ENCODE peak calls at places on chromosomes 6 and 20, in eight cellular contexts. K is stromal cell of bone marrow; B is activated T-helper 1 cell treated with anti-CD3 and anti-CD28 coated beads, Interleukin-12 subunit alpha, Interleukin-12 subunit beta, Interleukin-2, Interleukin-4 antibody, amounts not matched to agents 30 ng/mL and 10 ng/mL and 1 ng/mL, durations not matched to agents 14 hours and 24 hours and 36 hours; H is GM20000; A is activated effector memory CD4-positive, alpha-beta T cell treated with Interleukin-2 at 50 U/mL for 16 hours; M is breast epithelium; I is T-cell; E is stimulated activated CD8-positive, alpha-beta memory T cell treated with anti-CD3 and anti-CD28 coated beads, Interleukin-7, amount 100 ng/mL, for 1 hour. W is an unnamed sample.

GRCh38 chr6:4370066-4370465 is 234.7 kb upstream of the ECI2 start:
- DNase-seq in K (peak; percentile 90), B (no peak), H (no peak), A (no peak), M (no peak), I (no peak), E (no peak), W (peak; percentile 89)

GRCh38 chr6:6505111-6505510 is 83.4 kb upstream of the LY86 start:
- DNase-seq in K (no peak), B (no peak), H (no peak), A (no peak), M (no peak), I (no peak), E (no peak), W (no peak)

GRCh38 chr6:43276180-43277082 is 21.6 kb upstream of the SLC22A7 start:
- DNase-seq in K (no peak), B (peak; percentile 8), H (peak; percentile 66), A (peak; percentile 42), M (no peak), I (peak; percentile 30), E (no peak), W (no peak)

GRCh38 chr6:139550361-139550760 is 175.9 kb upstream of the CITED2 start:
- DNase-seq in K (no peak), B (no peak), H (no peak), A (no peak), M (no peak), I (no peak), E (no peak), W (no peak)

GRCh38 chr20:46933150-46933549 is 38.5 kb downstream of the EYA2 start:
- DNase-seq in K (no peak), B (no peak), H (no peak), A (no peak), M (no peak), I (no peak), E (no peak), W (no peak)

GRCh38 chr6:28982476-28983266 is 22.4 kb downstream of the ZNF311 start:
- DNase-seq in K (no peak), B (no peak), H (no peak), A (no peak), M (no peak), I (no peak), E (no peak), W (peak; percentile 71)

GRCh38 chr6:74879234-74879633 is 326.6 kb downstream of the COL12A1 start:
- DNase-seq in K (peak; percentile 74), B (no peak), H (no peak), A (no peak), M (no peak), I (no peak), E (no peak), W (peak; percentile 61)

GRCh38 chr6:157089258-157089657 is 234.1 kb downstream of the TMEM242 start:
- DNase-seq in K (peak; percentile 43), B (no peak), H (no peak), A (no peak), M (no peak), I (no peak), E (no peak), W (peak; percentile 82)

GRCh38 chr6:45472383-45472782 is 94.6 kb upstream of the SUPT3H start:
- DNase-seq in K (peak; percentile 53), B (no peak), H (no peak), A (no peak), M (no peak), I (no peak), E (no peak), W (peak; percentile 64)

GRCh38 chr20:31548823-31549512 is 34.7 kb downstream of the HM13 start:
- DNase-seq in K (no peak), B (no peak), H (no peak), A (no peak), M (no peak), I (no peak), E (no peak), W (no peak)

GRCh38 chr6:170086639-170087420 is 204.0 kb downstream of the DLL1 start:
- DNase-seq in K (no peak), B (no peak), H (no peak), A (no peak), M (peak; percentile 44), I (no peak), E (no peak), W (no peak)

GRCh38 chr6:95519228-95520037 is 57.9 kb upstream of the MANEA start:
- DNase-seq in K (no peak), B (no peak), H (no peak), A (no peak), M (no peak), I (no peak), E (no peak), W (no peak)

GRCh38 chr20:38001981-38002380 is 31.3 kb downstream of the TTI1 start:
- DNase-seq in K (no peak), B (no peak), H (no peak), A (no peak), M (no peak), I (no peak), E (no peak), W (peak; percentile 65)

GRCh38 chr6:158474961-158475343 is 84.9 kb upstream of the TMEM181 start:
- DNase-seq in K (no peak), B (no peak), H (no peak), A (no peak), M (no peak), I (no peak), E (no peak), W (peak; percentile 18)

GRCh38 chr6:127951172-127951995 is 50.5 kb upstream of the THEMIS start:
- DNase-seq in K (no peak), B (no peak), H (peak; percentile 9), A (no peak), M (no peak), I (no peak), E (no peak), W (no peak)

GRCh38 chr20:48615871-48616270 is 211.9 kb downstream of the PREX1 start:
- DNase-seq in K (no peak), B (no peak), H (no peak), A (no peak), M (peak; percentile 19), I (no peak), E (no peak), W (no peak)

GRCh38 chr20:13852321-13852720 is 67.5 kb downstream of the NDUFAF5 start:
- DNase-seq in K (no peak), B (no peak), H (no peak), A (no peak), M (no peak), I (no peak), E (no peak), W (no peak)

GRCh38 chr6:106608080-106608668 is 21.1 kb downstream of the RTN4IP1 start:
- DNase-seq in K (no peak), B (no peak), H (peak; percentile 45), A (no peak), M (no peak), I (no peak), E (no peak), W (peak; percentile 56)

GRCh38 chr6:5471044-5471443 is 209.7 kb downstream of the FARS2 start:
- DNase-seq in K (peak; percentile 33), B (peak; percentile 18), H (peak; percentile 71), A (peak; percentile 30), M (no peak), I (peak; percentile 51), E (peak; percentile 37), W (peak; percentile 73)

GRCh38 chr6:77424761-77425160 is 38.5 kb downstream of the HTR1B start:
- DNase-seq in K (no peak), B (no peak), H (no peak), A (no peak), M (no peak), I (no peak), E (no peak), W (no peak)

GRCh38 chr20:957544-957943 is 41.4 kb upstream of the ANGPT4 start:
- DNase-seq in K (no peak), B (no peak), H (no peak), A (no peak), M (no peak), I (no peak), E (no peak), W (peak; percentile 5)

GRCh38 chr20:63929071-63929470 is 27.1 kb downstream of the UCKL1 start:
- DNase-seq in K (no peak), B (no peak), H (no peak), A (no peak), M (no peak), I (no peak), E (no peak), W (no peak)

GRCh38 chr6:40472354-40472753 is 114.8 kb downstream of the LRFN2 start:
- DNase-seq in K (no peak), B (no peak), H (no peak), A (no peak), M (no peak), I (no peak), E (no peak), W (no peak)

GRCh38 chr6:32830936-32831335 is 7.6 kb downstream of the TAP2 start:
- DNase-seq in K (no peak), B (no peak), H (no peak), A (no peak), M (no peak), I (no peak), E (no peak), W (no peak)

GRCh38 chr6:85997206-85997605 is 354.5 kb upstream of the SYNCRIP start:
- DNase-seq in K (no peak), B (no peak), H (no peak), A (no peak), M (no peak), I (no peak), E (no peak), W (no peak)

GRCh38 chr6:33147807-33148666 is 44.2 kb downstream of the COL11A2 start:
- DNase-seq in K (peak; percentile 46), B (no peak), H (no peak), A (no peak), M (no peak), I (no peak), E (no peak), W (peak; percentile 18)

GRCh38 chr6:113630365-113630737 is 226.8 kb upstream of the MARCKS start:
- DNase-seq in K (no peak), B (no peak), H (no peak), A (no peak), M (no peak), I (no peak), E (no peak), W (peak; percentile 54)

GRCh38 chr6:17169291-17169690 is 67.4 kb downstream of the STMND1 start:
- DNase-seq in K (peak; percentile 67), B (no peak), H (no peak), A (no peak), M (no peak), I (no peak), E (no peak), W (peak; percentile 43)

GRCh38 chr6:163132050-163132750 is 282.3 kb upstream of the QKI start:
- DNase-seq in K (no peak), B (no peak), H (no peak), A (no peak), M (no peak), I (no peak), E (no peak), W (peak; percentile 63)

GRCh38 chr6:130453230-130453629 is 87.4 kb downstream of the TMEM200A start:
- DNase-seq in K (no peak), B (no peak), H (no peak), A (no peak), M (no peak), I (no peak), E (no peak), W (peak; percentile 90)

GRCh38 chr6:87200469-87201174 is 45.3 kb downstream of the ZNF292 start:
- DNase-seq in K (no peak), B (no peak), H (no peak), A (no peak), M (no peak), I (no peak), E (no peak), W (peak; percentile 25)

GRCh38 chr20:5504061-5504739 is 187.4 kb upstream of the PROKR2 start:
- DNase-seq in K (peak; percentile 28), B (no peak), H (peak; percentile 71), A (no peak), M (peak; percentile 59), I (no peak), E (no peak), W (peak; percentile 10)

GRCh38 chr20:1302578-1303541 is 26.1 kb downstream of the SDCBP2 start:
- DNase-seq in K (peak; percentile 74), B (no peak), H (no peak), A (no peak), M (no peak), I (no peak), E (no peak), W (peak; percentile 22)

GRCh38 chr20:7980332-7981046 is 39.1 kb downstream of the TMX4 start:
- DNase-seq in K (peak; percentile 27), B (no peak), H (peak; percentile 32), A (no peak), M (no peak), I (no peak), E (no peak), W (peak; percentile 47)

W was measured in brain microvascular endothelial cell.